ENCODE peak calls at places on chromosomes 11 and 22, in six cellular contexts. One of them, this sample, is unnamed.
A peak's percentile ranks its signal among the peaks of the same experiment; 100 is the strongest.

GRCh38 chr11:17846852-17847453 is 112.4 kb downstream of the KCNC1 start:
- DNase-seq in cardiac fibroblast: peak; percentile 18
- DNase-seq in natural killer cell treated with Interleukin-12 subunit alpha and Interleukin-12 subunit beta and Interleukin-15 and Interleukin-18, amount 100 ng/mL, for 72 hours: no peak
- DNase-seq in RCC 7860: no peak
- DNase-seq in activated T-cell treated with anti-CD3 and anti-CD28 coated beads for 1 hour: no peak
- DNase-seq in AG10803: no peak
- DNase-seq in this sample: no peak

GRCh38 chr22:26168934-26169311 is 339 bp upstream of the SEZ6L start:
- DNase-seq in cardiac fibroblast: no peak
- DNase-seq in natural killer cell treated with Interleukin-12 subunit alpha and Interleukin-12 subunit beta and Interleukin-15 and Interleukin-18, amount 100 ng/mL, for 72 hours: no peak
- DNase-seq in RCC 7860: no peak
- DNase-seq in activated T-cell treated with anti-CD3 and anti-CD28 coated beads for 1 hour: no peak
- DNase-seq in AG10803: no peak
- DNase-seq in this sample: no peak

GRCh38 chr22:29476116-29476515 is 3.9 kb upstream of the NEFH start:
- DNase-seq in cardiac fibroblast: no peak
- DNase-seq in natural killer cell treated with Interleukin-12 subunit alpha and Interleukin-12 subunit beta and Interleukin-15 and Interleukin-18, amount 100 ng/mL, for 72 hours: no peak
- DNase-seq in RCC 7860: no peak
- DNase-seq in activated T-cell treated with anti-CD3 and anti-CD28 coated beads for 1 hour: no peak
- DNase-seq in AG10803: no peak
- DNase-seq in this sample: no peak

GRCh38 chr11:5007561-5007960 is 12.9 kb downstream of the OR51L1 start:
- DNase-seq in cardiac fibroblast: peak; percentile 17
- DNase-seq in natural killer cell treated with Interleukin-12 subunit alpha and Interleukin-12 subunit beta and Interleukin-15 and Interleukin-18, amount 100 ng/mL, for 72 hours: no peak
- DNase-seq in RCC 7860: no peak
- DNase-seq in activated T-cell treated with anti-CD3 and anti-CD28 coated beads for 1 hour: no peak
- DNase-seq in AG10803: peak; percentile 0
- DNase-seq in this sample: no peak

GRCh38 chr22:18968011-18968749 is 32.1 kb upstream of the PRODH start:
- DNase-seq in cardiac fibroblast: peak; percentile 18
- DNase-seq in natural killer cell treated with Interleukin-12 subunit alpha and Interleukin-12 subunit beta and Interleukin-15 and Interleukin-18, amount 100 ng/mL, for 72 hours: no peak
- DNase-seq in RCC 7860: no peak
- DNase-seq in activated T-cell treated with anti-CD3 and anti-CD28 coated beads for 1 hour: no peak
- DNase-seq in AG10803: peak; percentile 5
- DNase-seq in this sample: no peak

GRCh38 chr11:67179892-67180490 is 60.9 kb downstream of the KDM2A start:
- DNase-seq in cardiac fibroblast: no peak
- DNase-seq in natural killer cell treated with Interleukin-12 subunit alpha and Interleukin-12 subunit beta and Interleukin-15 and Interleukin-18, amount 100 ng/mL, for 72 hours: no peak
- DNase-seq in RCC 7860: no peak
- DNase-seq in activated T-cell treated with anti-CD3 and anti-CD28 coated beads for 1 hour: no peak
- DNase-seq in AG10803: no peak
- DNase-seq in this sample: no peak

GRCh38 chr11:132251095-132251494 is 880.7 kb downstream of the NTM start:
- DNase-seq in cardiac fibroblast: no peak
- DNase-seq in natural killer cell treated with Interleukin-12 subunit alpha and Interleukin-12 subunit beta and Interleukin-15 and Interleukin-18, amount 100 ng/mL, for 72 hours: no peak
- DNase-seq in RCC 7860: no peak
- DNase-seq in activated T-cell treated with anti-CD3 and anti-CD28 coated beads for 1 hour: no peak
- DNase-seq in AG10803: no peak
- DNase-seq in this sample: no peak

GRCh38 chr11:73519266-73519665 is 78.6 kb downstream of the FAM168A start:
- DNase-seq in cardiac fibroblast: no peak
- DNase-seq in natural killer cell treated with Interleukin-12 subunit alpha and Interleukin-12 subunit beta and Interleukin-15 and Interleukin-18, amount 100 ng/mL, for 72 hours: no peak
- DNase-seq in RCC 7860: no peak
- DNase-seq in activated T-cell treated with anti-CD3 and anti-CD28 coated beads for 1 hour: no peak
- DNase-seq in AG10803: no peak
- DNase-seq in this sample: no peak

GRCh38 chr11:40306938-40307548 is 1152.4 kb downstream of the LRRC4C start:
- DNase-seq in cardiac fibroblast: peak; percentile 61
- DNase-seq in natural killer cell treated with Interleukin-12 subunit alpha and Interleukin-12 subunit beta and Interleukin-15 and Interleukin-18, amount 100 ng/mL, for 72 hours: no peak
- DNase-seq in RCC 7860: peak; percentile 29
- DNase-seq in activated T-cell treated with anti-CD3 and anti-CD28 coated beads for 1 hour: no peak
- DNase-seq in AG10803: peak; percentile 57
- DNase-seq in this sample: no peak

GRCh38 chr11:73325036-73325981 is 17.2 kb downstream of the ARHGEF17 start:
- DNase-seq in cardiac fibroblast: peak; percentile 82
- DNase-seq in natural killer cell treated with Interleukin-12 subunit alpha and Interleukin-12 subunit beta and Interleukin-15 and Interleukin-18, amount 100 ng/mL, for 72 hours: no peak
- DNase-seq in RCC 7860: no peak
- DNase-seq in activated T-cell treated with anti-CD3 and anti-CD28 coated beads for 1 hour: no peak
- DNase-seq in AG10803: peak; percentile 59
- DNase-seq in this sample: no peak

GRCh38 chr22:35128637-35129036 is 62.7 kb downstream of the ISX start:
- DNase-seq in cardiac fibroblast: no peak
- DNase-seq in natural killer cell treated with Interleukin-12 subunit alpha and Interleukin-12 subunit beta and Interleukin-15 and Interleukin-18, amount 100 ng/mL, for 72 hours: no peak
- DNase-seq in RCC 7860: no peak
- DNase-seq in activated T-cell treated with anti-CD3 and anti-CD28 coated beads for 1 hour: no peak
- DNase-seq in AG10803: no peak
- DNase-seq in this sample: no peak

GRCh38 chr22:21591695-21592094 is 24.2 kb downstream of the UBE2L3 start:
- DNase-seq in cardiac fibroblast: no peak
- DNase-seq in natural killer cell treated with Interleukin-12 subunit alpha and Interleukin-12 subunit beta and Interleukin-15 and Interleukin-18, amount 100 ng/mL, for 72 hours: no peak
- DNase-seq in RCC 7860: no peak
- DNase-seq in activated T-cell treated with anti-CD3 and anti-CD28 coated beads for 1 hour: no peak
- DNase-seq in AG10803: no peak
- DNase-seq in this sample: no peak

GRCh38 chr11:75554258-75555022 is 7.6 kb upstream of the SERPINH1 start:
- DNase-seq in cardiac fibroblast: peak; percentile 100
- DNase-seq in natural killer cell treated with Interleukin-12 subunit alpha and Interleukin-12 subunit beta and Interleukin-15 and Interleukin-18, amount 100 ng/mL, for 72 hours: no peak
- DNase-seq in RCC 7860: no peak
- DNase-seq in activated T-cell treated with anti-CD3 and anti-CD28 coated beads for 1 hour: no peak
- DNase-seq in AG10803: peak; percentile 100
- DNase-seq in this sample: peak; percentile 65

GRCh38 chr11:63670738-63671321 is 346 bp downstream of the ATL3 start:
- DNase-seq in cardiac fibroblast: no peak
- DNase-seq in natural killer cell treated with Interleukin-12 subunit alpha and Interleukin-12 subunit beta and Interleukin-15 and Interleukin-18, amount 100 ng/mL, for 72 hours: peak; percentile 64
- DNase-seq in RCC 7860: peak; percentile 35
- DNase-seq in activated T-cell treated with anti-CD3 and anti-CD28 coated beads for 1 hour: peak; percentile 24
- DNase-seq in AG10803: no peak
- DNase-seq in this sample: no peak

GRCh38 chr11:12207384-12208150 is 97.2 kb downstream of the MICAL2 start:
- DNase-seq in cardiac fibroblast: no peak
- DNase-seq in natural killer cell treated with Interleukin-12 subunit alpha and Interleukin-12 subunit beta and Interleukin-15 and Interleukin-18, amount 100 ng/mL, for 72 hours: no peak
- DNase-seq in RCC 7860: peak; percentile 84
- DNase-seq in activated T-cell treated with anti-CD3 and anti-CD28 coated beads for 1 hour: no peak
- DNase-seq in AG10803: peak; percentile 35
- DNase-seq in this sample: no peak

GRCh38 chr22:22207845-22208564 is 36.6 kb upstream of the VPREB1 start:
- DNase-seq in cardiac fibroblast: peak; percentile 81
- DNase-seq in natural killer cell treated with Interleukin-12 subunit alpha and Interleukin-12 subunit beta and Interleukin-15 and Interleukin-18, amount 100 ng/mL, for 72 hours: peak; percentile 75
- DNase-seq in RCC 7860: peak; percentile 63
- DNase-seq in activated T-cell treated with anti-CD3 and anti-CD28 coated beads for 1 hour: peak; percentile 78
- DNase-seq in AG10803: peak; percentile 49
- DNase-seq in this sample: peak; percentile 43

GRCh38 chr11:95700471-95700817 is 89.1 kb downstream of the FAM76B start:
- DNase-seq in cardiac fibroblast: no peak
- DNase-seq in natural killer cell treated with Interleukin-12 subunit alpha and Interleukin-12 subunit beta and Interleukin-15 and Interleukin-18, amount 100 ng/mL, for 72 hours: no peak
- DNase-seq in RCC 7860: no peak
- DNase-seq in activated T-cell treated with anti-CD3 and anti-CD28 coated beads for 1 hour: no peak
- DNase-seq in AG10803: no peak
- DNase-seq in this sample: no peak

GRCh38 chr22:50694099-50694498 is 21.5 kb downstream of the SHANK3 start:
- DNase-seq in cardiac fibroblast: peak; percentile 32
- DNase-seq in natural killer cell treated with Interleukin-12 subunit alpha and Interleukin-12 subunit beta and Interleukin-15 and Interleukin-18, amount 100 ng/mL, for 72 hours: peak; percentile 47
- DNase-seq in RCC 7860: no peak
- DNase-seq in activated T-cell treated with anti-CD3 and anti-CD28 coated beads for 1 hour: no peak
- DNase-seq in AG10803: peak; percentile 14
- DNase-seq in this sample: no peak

GRCh38 chr11:77073328-77074001 is 6.7 kb downstream of the CAPN5 start:
- DNase-seq in cardiac fibroblast: peak; percentile 97
- DNase-seq in natural killer cell treated with Interleukin-12 subunit alpha and Interleukin-12 subunit beta and Interleukin-15 and Interleukin-18, amount 100 ng/mL, for 72 hours: no peak
- DNase-seq in RCC 7860: peak; percentile 83
- DNase-seq in activated T-cell treated with anti-CD3 and anti-CD28 coated beads for 1 hour: no peak
- DNase-seq in AG10803: peak; percentile 95
- DNase-seq in this sample: no peak

GRCh38 chr11:16603890-16604783 is 134.3 kb upstream of the C11orf58 start:
- DNase-seq in cardiac fibroblast: no peak
- DNase-seq in natural killer cell treated with Interleukin-12 subunit alpha and Interleukin-12 subunit beta and Interleukin-15 and Interleukin-18, amount 100 ng/mL, for 72 hours: no peak
- DNase-seq in RCC 7860: no peak
- DNase-seq in activated T-cell treated with anti-CD3 and anti-CD28 coated beads for 1 hour: no peak
- DNase-seq in AG10803: no peak
- DNase-seq in this sample: no peak